ENCODE peak calls at places on chromosomes 13 and 19, in ten cellular contexts. V is heart right ventricle; G is GM23338; Y is right atrium auricular region; I is CD8-positive, alpha-beta T cell; P is uterus; J is HL-60; L is GM12878; F is A549; M is body of pancreas. K is an unnamed sample.

GRCh38 chr13:68715651-68716050 is 1392.0 kb upstream of the ATXN8OS start:
- DNase-seq in M (no peak), G (no peak), L (no peak), F (no peak), V (no peak), I (no peak), Y (no peak), J (no peak), P (no peak), K (no peak)

GRCh38 chr19:1046836-1047695 is 7.2 kb downstream of the ABCA7 start:
- DNase-seq in P (no peak), L (no peak), M (no peak), J (no peak), Y (no peak), G (no peak), I (no peak), F (no peak), V (no peak), K (no peak)

GRCh38 chr19:45834970-45835369 is 19.9 kb upstream of the RSPH6A start:
- DNase-seq in F (no peak), Y (no peak), J (no peak), V (no peak), M (no peak), I (no peak), P (no peak), L (no peak), G (no peak), K (no peak)

GRCh38 chr13:30276178-30276577 is 31.2 kb downstream of the KATNAL1 start:
- DNase-seq in P (no peak), I (no peak), V (no peak), F (no peak), L (peak; percentile 33), J (no peak), Y (no peak), G (no peak), M (no peak), K (no peak)

GRCh38 chr19:57171551-57172081 is 4.3 kb upstream of the DUXA start:
- DNase-seq in J (no peak), G (peak; percentile 72), Y (peak; percentile 63), F (peak; percentile 13), V (peak; percentile 37), P (peak; percentile 19), I (no peak), M (peak; percentile 40), L (no peak), K (peak; percentile 48)

GRCh38 chr13:99432637-99433542 is 68.4 kb upstream of the TM9SF2 start:
- DNase-seq in F (peak; percentile 60), V (peak; percentile 53), I (peak; percentile 80), M (peak; percentile 38), Y (peak; percentile 87), G (peak; percentile 77), L (peak; percentile 97), J (peak; percentile 55), P (peak; percentile 28), K (no peak)

GRCh38 chr13:30364876-30365275 is 57.4 kb upstream of the UBE2L5 start:
- DNase-seq in I (no peak), F (no peak), L (no peak), J (no peak), G (peak; percentile 35), P (no peak), V (peak; percentile 17), M (no peak), Y (no peak), K (no peak)

GRCh38 chr13:45269204-45269603 is 68.4 kb upstream of the KCTD4 start:
- DNase-seq in I (no peak), M (no peak), Y (no peak), J (no peak), P (no peak), F (no peak), L (no peak), V (no peak), G (peak; percentile 45), K (no peak)

GRCh38 chr19:5503598-5503997 is 48.4 kb downstream of the ZNRF4 start:
- DNase-seq in I (no peak), G (no peak), L (no peak), M (no peak), Y (no peak), V (no peak), P (no peak), J (no peak), F (no peak), K (no peak)

GRCh38 chr19:5018224-5019015 is 49.5 kb downstream of the KDM4B start:
- DNase-seq in V (no peak), G (no peak), I (no peak), L (no peak), J (no peak), Y (no peak), F (no peak), M (no peak), P (no peak), K (no peak)

GRCh38 chr19:16013181-16013850 is 63.0 kb upstream of the TPM4 start:
- DNase-seq in J (no peak), I (no peak), P (no peak), F (no peak), V (no peak), L (no peak), Y (no peak), G (no peak), M (no peak), K (no peak)

GRCh38 chr13:51814825-51815650 is 11.1 kb upstream of the DHRS12 start:
- DNase-seq in J (no peak), P (peak; percentile 65), V (peak; percentile 66), Y (peak; percentile 75), G (peak; percentile 89), I (peak; percentile 76), L (no peak), F (peak; percentile 60), M (peak; percentile 83), K (peak; percentile 53)

GRCh38 chr19:48321622-48322591 is 3.4 kb upstream of the EMP3 start:
- DNase-seq in P (peak; percentile 99), F (peak; percentile 94), I (peak; percentile 100), Y (peak; percentile 99), L (peak; percentile 92), J (peak; percentile 97), V (peak; percentile 98), G (peak; percentile 98), M (peak; percentile 99), K (peak; percentile 95)
- TF ChIP-seq CTCF in P (no peak), F (no peak), I (no peak), Y (no peak), L (no peak), J (no peak), V (no peak), G (no peak), M (no peak), K (peak; percentile 47)

DNA sequence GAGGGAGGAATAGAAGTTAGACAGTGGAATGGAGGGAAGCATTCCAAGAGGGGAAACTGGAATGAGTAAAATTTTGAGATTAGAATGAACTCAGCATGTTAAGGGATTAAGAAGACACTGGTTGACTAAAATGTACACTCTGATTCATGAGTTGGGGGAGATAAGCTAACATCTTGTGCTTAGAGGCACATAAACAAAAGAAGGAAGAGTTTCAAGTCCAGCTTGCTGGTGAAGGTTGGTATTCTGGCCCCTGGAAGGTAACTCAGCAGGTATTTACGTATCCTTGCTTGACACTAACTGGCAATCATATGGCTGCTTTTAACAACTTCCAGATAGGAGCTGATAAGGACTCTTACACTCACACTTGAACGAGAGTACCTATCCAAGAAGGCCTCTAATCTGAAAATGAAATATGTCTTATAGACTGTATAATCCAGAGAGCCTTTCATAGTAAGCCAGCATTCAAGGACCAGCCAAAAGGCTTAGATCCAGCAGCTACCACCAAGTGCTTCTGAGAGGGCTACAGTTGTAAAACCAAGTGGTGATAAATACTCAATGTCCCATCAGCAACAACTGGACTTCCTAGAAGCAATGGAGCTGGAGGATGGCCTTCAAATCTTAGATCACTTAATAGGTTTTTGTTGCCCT is 149.7 kb upstream of the SERP2 start:
- DNase-seq in F (no peak), J (no peak), Y (no peak), P (no peak), V (no peak), G (no peak), M (no peak), L (no peak), I (no peak), K (no peak)
- H3K27ac ChIP-seq in F (peak overlapping the region; percentile 46), J (no peak overlapping the region), Y (peak overlapping the region; percentile 69), P (peak overlapping the region; percentile 98), V (peak overlapping the region; percentile 62), G (no peak overlapping the region), M (no peak overlapping the region), L (no peak overlapping the region), I (no peak overlapping the region), K (peak overlapping the region; percentile 89)

DNA sequence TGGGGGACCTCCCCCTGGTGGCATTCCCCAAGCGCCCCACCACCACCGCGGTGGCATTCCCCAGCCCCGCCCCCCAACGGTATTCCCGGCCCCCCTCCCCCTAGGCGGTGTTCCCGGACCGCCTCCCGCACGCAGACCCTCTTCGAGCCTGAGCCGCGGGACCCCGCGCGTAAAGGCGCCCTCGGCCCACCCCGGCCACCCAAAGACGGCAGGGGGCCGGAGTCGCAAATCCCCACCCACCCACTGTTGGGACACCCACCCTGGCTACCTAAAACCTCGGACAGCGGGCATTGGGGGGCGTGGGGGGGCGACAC is 22.4 kb downstream of the OLFM2 start:
- DNase-seq in F (peak; percentile 55), M (no peak), G (peak; percentile 61), V (no peak), L (no peak), Y (no peak), I (no peak), P (no peak), J (no peak), K (no peak)
- H3K4me3 ChIP-seq in F (peak overlapping the region; percentile 80), M (peak overlapping the region; percentile 15), G (peak overlapping the region; percentile 79), V (peak overlapping the region; percentile 53), L (peak overlapping the region; percentile 52), Y (peak overlapping the region; percentile 16), I (peak overlapping the region; percentile 66), P (peak overlapping the region; percentile 31), J (peak overlapping the region; percentile 31), K (peak overlapping the region; percentile 71)

DNA sequence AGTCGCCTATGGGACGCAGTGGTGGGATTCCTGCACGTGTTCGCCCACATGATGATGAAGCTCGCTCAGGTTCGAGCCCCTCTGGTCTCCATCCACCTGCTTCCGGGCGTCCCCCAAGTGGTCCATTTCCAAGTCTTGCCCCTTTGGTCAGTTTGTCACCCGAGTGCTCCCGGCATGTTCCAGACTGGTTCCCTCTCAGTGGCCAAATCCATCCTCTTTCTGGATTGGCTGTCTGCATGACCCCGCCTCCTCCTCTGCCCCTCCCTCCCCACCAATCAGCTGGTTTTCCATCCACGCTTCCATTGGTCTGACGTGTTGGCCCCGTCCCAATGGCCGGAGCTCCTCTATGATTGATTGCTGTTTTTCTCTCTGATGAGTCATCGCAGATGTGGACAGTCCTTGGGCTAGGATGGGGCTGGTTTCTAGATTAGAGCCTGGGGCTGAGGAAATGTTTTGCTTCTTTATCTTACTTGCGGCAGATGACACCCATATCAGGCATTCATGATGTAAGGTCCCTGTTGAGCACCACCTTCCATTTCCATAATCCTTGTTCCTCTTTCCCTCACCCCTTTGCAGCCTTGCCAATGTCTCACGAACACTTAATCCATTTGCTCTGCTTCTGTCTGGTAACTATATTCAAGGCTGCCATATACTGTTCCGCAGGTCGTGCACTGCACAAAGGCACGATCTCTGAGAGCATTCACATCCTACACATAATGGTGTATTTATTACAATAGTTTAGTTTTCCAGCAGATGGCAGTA is 73.8 kb downstream of the MAP4K1 start:
- DNase-seq in V (peak; percentile 50), Y (peak; percentile 78), G (peak; percentile 72), I (no peak), F (peak; percentile 98), P (peak; percentile 45), J (no peak), M (peak; percentile 92), L (peak; percentile 64), K (peak; percentile 93)
- TF ChIP-seq CTCF in V (peak; percentile 72), Y (peak; percentile 37), G (peak; percentile 55), I (no peak), F (no peak), P (peak; percentile 27), J (no peak), M (peak; percentile 57), L (peak; percentile 81), K (no peak)